ENCODE peak calls at places on chromosomes 13 and 19, in four cellular contexts. One of them, this sample, is unnamed.

GRCh38 chr13:75299913-75300862 is 181.8 kb downstream of the TBC1D4 start:
- DNase-seq in neural progenitor cell: no peak
- DNase-seq in thoracic aorta: no peak
- DNase-seq in heart right ventricle: no peak
- DNase-seq in this sample: no peak

GRCh38 chr19:46600393-46601317 is 475 bp upstream of the CALM3 start:
- DNase-seq in neural progenitor cell: peak; percentile 99
- DNase-seq in heart right ventricle: peak; percentile 97
- DNase-seq in thoracic aorta: peak; percentile 90
- DNase-seq in this sample: peak; percentile 92

GRCh38 chr13:59176775-59177174 is 987.0 kb downstream of the DIAPH3 start:
- DNase-seq in neural progenitor cell: no peak
- DNase-seq in thoracic aorta: no peak
- DNase-seq in heart right ventricle: no peak
- DNase-seq in this sample: no peak

GRCh38 chr19:7370546-7370945 is 21.8 kb downstream of the ARHGEF18 start:
- DNase-seq in heart right ventricle: no peak
- DNase-seq in neural progenitor cell: no peak
- DNase-seq in thoracic aorta: no peak
- DNase-seq in this sample: no peak

GRCh38 chr19:44725684-44726083 is 22.8 kb upstream of the BCL3 start:
- DNase-seq in heart right ventricle: no peak
- DNase-seq in thoracic aorta: no peak
- DNase-seq in neural progenitor cell: no peak
- DNase-seq in this sample: no peak

GRCh38 chr19:10896851-10897526 is 25.6 kb downstream of the CARM1 start:
- DNase-seq in neural progenitor cell: no peak
- DNase-seq in thoracic aorta: no peak
- DNase-seq in heart right ventricle: no peak
- DNase-seq in this sample: no peak

GRCh38 chr19:42601811-42602443 is 7.2 kb upstream of the CEACAM8 start:
- DNase-seq in neural progenitor cell: peak; percentile 48
- DNase-seq in heart right ventricle: no peak
- DNase-seq in thoracic aorta: no peak
- DNase-seq in this sample: no peak

GRCh38 chr19:55635334-55635717 is 5.5 kb upstream of the ZNF580 start:
- DNase-seq in heart right ventricle: no peak
- DNase-seq in thoracic aorta: no peak
- DNase-seq in neural progenitor cell: no peak
- DNase-seq in this sample: no peak

GRCh38 chr19:53947624-53948023 is 15.1 kb upstream of the CACNG8 start:
- DNase-seq in neural progenitor cell: peak; percentile 56
- DNase-seq in thoracic aorta: no peak
- DNase-seq in heart right ventricle: no peak
- DNase-seq in this sample: no peak

GRCh38 chr13:28714651-28715050 is 4.1 kb downstream of the SLC46A3 start:
- DNase-seq in neural progenitor cell: no peak
- DNase-seq in heart right ventricle: no peak
- DNase-seq in thoracic aorta: no peak
- DNase-seq in this sample: no peak

GRCh38 chr19:16268676-16269319 is 55.8 kb upstream of the KLF2 start:
- DNase-seq in neural progenitor cell: no peak
- DNase-seq in thoracic aorta: no peak
- DNase-seq in heart right ventricle: no peak
- DNase-seq in this sample: no peak

DNA sequence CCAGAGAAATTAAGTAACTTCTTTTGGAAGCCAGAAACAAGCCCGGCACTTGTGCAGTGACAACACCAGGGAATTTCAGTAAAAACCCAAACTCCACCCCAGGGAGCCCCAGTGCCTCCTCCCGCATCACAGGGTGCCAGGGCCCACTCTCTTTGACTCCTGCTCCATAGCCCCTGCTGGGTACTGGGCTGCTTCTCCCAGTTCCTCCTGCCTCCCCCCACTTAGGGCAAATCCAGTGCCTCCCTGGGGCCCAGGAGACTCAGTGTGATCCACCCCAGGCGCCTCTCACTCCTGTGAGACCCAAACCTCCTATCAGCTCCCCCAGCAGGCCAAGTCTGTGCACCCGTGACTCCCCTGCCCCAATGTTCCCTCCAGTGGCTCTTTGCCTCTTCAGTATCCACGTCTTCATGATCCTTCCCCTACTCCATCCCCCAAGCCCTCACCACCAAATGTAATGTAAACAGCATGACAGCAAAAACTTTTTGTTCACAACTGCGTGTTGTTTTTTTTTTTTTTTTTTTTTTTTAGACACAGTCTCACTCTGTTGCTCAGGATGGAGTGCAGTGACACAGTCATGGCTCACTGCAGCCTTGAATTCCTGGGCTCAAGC is 2.3 kb upstream of the FFAR3 start:
- DNase-seq in heart right ventricle: no peak
- DNase-seq in neural progenitor cell: no peak
- DNase-seq in thoracic aorta: no peak
- DNase-seq in this sample: no peak
- H3K27ac ChIP-seq in heart right ventricle: no peak overlapping the region
- H3K27ac ChIP-seq in neural progenitor cell: no peak overlapping the region
- H3K27ac ChIP-seq in thoracic aorta: no peak overlapping the region
- H3K27ac ChIP-seq in this sample: no peak overlapping the region

GRCh38 chr13:110448230-110448629 is 113.3 kb downstream of the RAB20 start:
- DNase-seq in neural progenitor cell: no peak
- DNase-seq in heart right ventricle: no peak
- DNase-seq in thoracic aorta: no peak
- DNase-seq in this sample: no peak
- H3K27ac ChIP-seq in neural progenitor cell: no peak overlapping the region
- H3K27ac ChIP-seq in heart right ventricle: no peak overlapping the region
- H3K27ac ChIP-seq in thoracic aorta: no peak overlapping the region
- H3K27ac ChIP-seq in this sample: no peak overlapping the region

DNA sequence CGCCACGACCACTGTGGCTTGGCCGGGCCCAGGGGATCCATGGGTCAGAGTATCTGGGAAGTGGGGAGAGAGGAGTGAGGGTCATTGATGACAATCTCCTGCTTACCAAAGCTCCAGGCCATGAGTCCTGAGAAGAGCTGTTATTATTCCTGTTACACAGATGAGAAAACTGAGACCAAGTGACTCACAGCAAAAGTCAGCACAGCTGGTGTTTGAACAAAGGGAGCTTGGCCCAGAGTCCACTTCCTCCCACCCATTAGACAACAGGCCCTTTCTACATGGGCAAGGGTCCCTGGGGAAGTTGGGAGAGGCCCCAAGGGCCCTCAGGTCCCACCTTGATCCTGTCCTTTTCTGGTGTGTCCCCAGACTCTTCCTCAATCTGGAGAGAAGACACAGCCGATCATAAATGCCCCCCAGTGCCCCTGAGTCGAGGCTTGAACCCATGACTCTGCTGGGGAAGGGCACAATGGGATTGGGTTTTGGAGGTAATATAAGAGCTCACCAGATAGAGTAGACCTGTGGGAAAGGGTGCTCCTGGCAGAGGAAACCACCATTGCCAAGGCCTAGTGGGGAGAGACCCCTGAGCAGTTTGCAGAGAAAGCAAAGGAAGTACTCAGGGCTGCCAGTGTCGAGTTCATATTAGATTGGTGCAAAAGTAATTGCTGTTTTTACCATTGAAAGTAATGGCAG is 6.8 kb downstream of the FUT6 start:
- DNase-seq in thoracic aorta: no peak
- DNase-seq in neural progenitor cell: no peak
- DNase-seq in heart right ventricle: no peak
- DNase-seq in this sample: no peak
- H3K27ac ChIP-seq in thoracic aorta: no peak overlapping the region
- H3K27ac ChIP-seq in neural progenitor cell: no peak overlapping the region
- H3K27ac ChIP-seq in heart right ventricle: no peak overlapping the region
- H3K27ac ChIP-seq in this sample: no peak overlapping the region

GRCh38 chr13:113635048-113635420 is 23.0 kb downstream of the ATP4B start:
- DNase-seq in heart right ventricle: no peak
- DNase-seq in thoracic aorta: no peak
- DNase-seq in neural progenitor cell: no peak
- DNase-seq in this sample: no peak

GRCh38 chr13:113635709-113636108 is 22.3 kb downstream of the ATP4B start:
- DNase-seq in neural progenitor cell: no peak
- DNase-seq in thoracic aorta: no peak
- DNase-seq in heart right ventricle: no peak
- DNase-seq in this sample: no peak

GRCh38 chr13:113632706-113633484 is 25.1 kb downstream of the ATP4B start:
- DNase-seq in thoracic aorta: no peak
- DNase-seq in neural progenitor cell: no peak
- DNase-seq in heart right ventricle: no peak
- DNase-seq in this sample: no peak

GRCh38 chr13:113633485-113633873 is 24.5 kb downstream of the ATP4B start:
- DNase-seq in thoracic aorta: no peak
- DNase-seq in neural progenitor cell: no peak
- DNase-seq in heart right ventricle: no peak
- DNase-seq in this sample: no peak

GRCh38 chr13:113634279-113635047 is 23.5 kb downstream of the ATP4B start:
- DNase-seq in neural progenitor cell: no peak
- DNase-seq in heart right ventricle: no peak
- DNase-seq in thoracic aorta: no peak
- DNase-seq in this sample: no peak
- H3K27ac ChIP-seq in neural progenitor cell: no peak overlapping the region
- H3K27ac ChIP-seq in heart right ventricle: no peak overlapping the region
- H3K27ac ChIP-seq in thoracic aorta: no peak overlapping the region
- H3K27ac ChIP-seq in this sample: no peak overlapping the region

GRCh38 chr19:18503337-18503970 is 18.4 kb downstream of the ELL start:
- DNase-seq in heart right ventricle: no peak
- DNase-seq in neural progenitor cell: no peak
- DNase-seq in thoracic aorta: no peak
- DNase-seq in this sample: no peak

GRCh38 chr19:18506101-18506534 is 15.8 kb downstream of the ELL start:
- DNase-seq in thoracic aorta: no peak
- DNase-seq in neural progenitor cell: no peak
- DNase-seq in heart right ventricle: peak; percentile 48
- DNase-seq in this sample: no peak

GRCh38 chr19:18506545-18506944 is 15.3 kb downstream of the ELL start:
- DNase-seq in heart right ventricle: no peak
- DNase-seq in thoracic aorta: no peak
- DNase-seq in neural progenitor cell: no peak
- DNase-seq in this sample: no peak

GRCh38 chr19:18503971-18504885 is 17.6 kb downstream of the ELL start:
- DNase-seq in heart right ventricle: no peak
- DNase-seq in neural progenitor cell: no peak
- DNase-seq in thoracic aorta: no peak
- DNase-seq in this sample: no peak

DNA sequence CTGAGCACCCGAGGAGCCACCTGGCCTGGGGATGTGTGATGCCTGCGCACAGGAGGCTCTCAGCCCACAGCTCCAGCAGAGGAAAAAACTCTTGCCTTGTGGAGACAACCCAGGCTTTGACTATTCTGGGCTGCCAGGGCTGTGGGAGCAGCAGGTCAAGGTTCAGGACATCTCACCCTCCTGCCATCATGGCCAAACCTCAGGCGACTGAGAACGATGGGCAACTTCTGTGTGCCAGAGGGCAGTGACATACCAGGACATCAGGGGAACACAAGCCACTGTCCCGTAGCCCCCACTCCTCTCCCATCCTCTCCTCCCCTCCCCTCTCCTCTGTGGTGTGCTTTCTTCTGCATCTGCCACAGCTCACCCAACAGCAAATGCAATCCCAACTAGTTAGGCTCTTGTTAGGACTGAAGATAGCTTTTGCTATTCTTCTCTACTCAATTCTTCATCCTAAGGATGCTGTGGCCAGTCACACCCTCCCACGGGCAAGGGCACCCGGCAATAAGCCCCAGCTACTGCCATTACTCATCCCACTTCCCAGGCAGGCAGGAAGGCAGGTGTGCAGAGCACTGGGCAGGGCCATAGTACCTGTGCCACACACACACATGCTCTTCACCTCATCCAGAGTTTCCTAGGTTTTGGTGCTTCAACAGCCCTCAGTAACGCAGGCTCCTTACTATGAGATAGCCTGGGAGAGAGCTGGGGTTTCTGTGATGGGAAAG is 16.8 kb downstream of the ELL start:
- DNase-seq in heart right ventricle: no peak
- DNase-seq in neural progenitor cell: no peak
- DNase-seq in thoracic aorta: no peak
- DNase-seq in this sample: no peak
- H3K27ac ChIP-seq in heart right ventricle: peak overlapping the region; percentile 81
- H3K27ac ChIP-seq in neural progenitor cell: no peak overlapping the region
- H3K27ac ChIP-seq in thoracic aorta: peak overlapping the region; percentile 53
- H3K27ac ChIP-seq in this sample: peak overlapping the region; percentile 93